ENCODE peak calls at places on chromosomes 16 and 17, in four cellular contexts. N, J, W and T are unnamed samples. For H3K9me1, the result is how much of the 10 kb centered on the place peaks cover.

GRCh38 chr17:56807723-56808122 is 26.0 kb downstream of the C17orf67 start:
- DNase-seq in N (no peak), J (no peak), W (no peak), T (no peak)

GRCh38 chr17:42598905-42599304 is 10.3 kb downstream of the RETREG3 start:
- DNase-seq in J (no peak), W (no peak), N (no peak), T (no peak)

GRCh38 chr17:5552841-5553240 is 31.5 kb downstream of the NLRP1 start:
- DNase-seq in W (no peak), N (no peak), J (no peak), T (no peak)

GRCh38 chr16:85104821-85105391 is 7.4 kb downstream of the CIBAR2 start:
- DNase-seq in J (no peak), N (peak), W (no peak), T (no peak)

GRCh38 chr17:20121359-20122235 is 112.4 kb downstream of the SPECC1 start:
- DNase-seq in N (no peak), J (peak), W (peak), T (peak)

GRCh38 chr16:85661131-85662035 is 27.4 kb downstream of the GINS2 start:
- DNase-seq in J (no peak), W (no peak), N (no peak), T (no peak)

GRCh38 chr17:3754458-3755334 is 31.0 kb downstream of the HASPIN start:
- DNase-seq in J (no peak), W (peak), N (peak), T (no peak)

GRCh38 chr17:80103686-80104085 is 2.3 kb downstream of the GAA start:
- DNase-seq in N (no peak), J (no peak), W (no peak), T (no peak)

GRCh38 chr16:47574091-47575054 is 113.2 kb downstream of the PHKB start:
- DNase-seq in W (no peak), N (peak), J (peak), T (no peak)

GRCh38 chr16:58025351-58026138 is at the start of gene MMP15:
- DNase-seq in J (peak), N (peak), W (peak), T (peak)

GRCh38 chr16:85935957-85936760 is 37.2 kb downstream of the IRF8 start:
- DNase-seq in N (no peak), J (no peak), W (no peak), T (no peak)

GRCh38 chr17:71765437-71765836 is 355.4 kb upstream of the SOX9 start:
- DNase-seq in W (no peak), J (peak), N (no peak), T (no peak)

GRCh38 chr17:7884581-7885356 is 3.8 kb upstream of the CHD3 start:
- DNase-seq in J (no peak), W (peak), N (no peak), T (no peak)

GRCh38 chr17:75371339-75371738 is 34.1 kb downstream of the GRB2 start:
- DNase-seq in W (no peak), J (no peak), N (no peak), T (no peak)

GRCh38 chr16:88015806-88016140 is 64.5 kb downstream of the BANP start:
- DNase-seq in J (no peak), N (no peak), W (no peak), T (no peak)

GRCh38 chr17:45946841-45947256 is 52.2 kb upstream of the STH start:
- DNase-seq in W (no peak), J (no peak), N (no peak), T (no peak)

GRCh38 chr17:21166599-21167265 is 40.0 kb downstream of the DHRS7B start:
- DNase-seq in W (no peak), N (no peak), J (peak), T (no peak)

GRCh38 chr17:80890551-80890930 is 101.1 kb upstream of the CHMP6 start:
- DNase-seq in W (no peak), N (no peak), J (no peak), T (no peak)

GRCh38 chr17:59840329-59840907 is 52.3 kb downstream of the TUBD1 start:
- DNase-seq in W (no peak), J (no peak), N (no peak), T (peak)

GRCh38 chr17:73720187-73720834 is 76.1 kb upstream of the SDK2 start:
- DNase-seq in N (no peak), J (no peak), W (no peak), T (no peak)

GRCh38 chr17:58517378-58517927 is 3.0 kb upstream of the MTMR4 start:
- DNase-seq in N (no peak), J (no peak), W (no peak), T (no peak)

GRCh38 chr17:63446218-63446980 is at the start of gene CYB561:
- DNase-seq in J (peak), W (peak), N (no peak), T (peak)

GRCh38 chr17:75031972-75032895 is 14.5 kb downstream of the ATP5PD start:
- DNase-seq in N (no peak), W (peak), J (peak), T (peak)

GRCh38 chr16:1174477-1175357 is 21.8 kb downstream of the CACNA1H start:
- DNase-seq in J (peak), N (no peak), W (no peak), T (no peak)

GRCh38 chr17:44348234-44348987 is 3.3 kb downstream of the GRN start:
- DNase-seq in J (peak), W (peak), N (peak), T (no peak)

GRCh38 chr17:28145348-28145747 is 102.9 kb downstream of the NLK start:
- DNase-seq in N (no peak), W (no peak), J (peak), T (no peak)

GRCh38 chr16:50635505-50636392 is 45.4 kb downstream of the SNX20 start:
- DNase-seq in N (no peak), W (peak), J (no peak), T (no peak)

GRCh38 chr17:17789410-17789809 is 47.4 kb downstream of the SREBF1 start:
- DNase-seq in N (no peak), W (no peak), J (no peak), T (no peak)

GRCh38 chr16:53945996-53946395 is 242.0 kb downstream of the FTO start:
- DNase-seq in J (peak), N (no peak), W (peak), T (peak)

GRCh38 chr17:40320771-40321501 is 12.0 kb downstream of the RARA start:
- DNase-seq in J (no peak), N (no peak), W (peak), T (no peak)

GRCh38 chr17:33192961-33193911 is 99.9 kb downstream of the ASIC2 start:
- DNase-seq in J (no peak), N (no peak), W (no peak), T (no peak)

GRCh38 chr17:33200116-33200515 is 93.0 kb downstream of the ASIC2 start:
- DNase-seq in N (no peak), J (peak), W (no peak), T (no peak)

GRCh38 chr17:33197342-33197741 is 95.8 kb downstream of the ASIC2 start:
- DNase-seq in N (no peak), W (no peak), J (no peak), T (no peak)

GRCh38 chr17:33200587-33200986 is 92.5 kb downstream of the ASIC2 start:
- DNase-seq in N (no peak), W (peak), J (peak), T (no peak)

GRCh38 chr17:33196883-33197282 is 96.2 kb downstream of the ASIC2 start:
- DNase-seq in W (no peak), J (no peak), N (no peak), T (no peak)
- H3K9me1 ChIP-seq in W (under half), J (under half), N (under half), T (under half)

GRCh38 chr17:50132104-50132794 is 2.3 kb upstream of the SAMD14 start:
- DNase-seq in N (no peak), W (no peak), J (no peak), T (no peak)
- H3K9me1 ChIP-seq in N (under half), W (under half), J (under half), T (under half)

GRCh38 chr17:48129981-48130380 is 22.4 kb downstream of the SNX11 start:
- DNase-seq in N (no peak), J (no peak), W (no peak), T (no peak)
- H3K9me1 ChIP-seq in N (under half), J (under half), W (under half), T (under half)

DNA sequence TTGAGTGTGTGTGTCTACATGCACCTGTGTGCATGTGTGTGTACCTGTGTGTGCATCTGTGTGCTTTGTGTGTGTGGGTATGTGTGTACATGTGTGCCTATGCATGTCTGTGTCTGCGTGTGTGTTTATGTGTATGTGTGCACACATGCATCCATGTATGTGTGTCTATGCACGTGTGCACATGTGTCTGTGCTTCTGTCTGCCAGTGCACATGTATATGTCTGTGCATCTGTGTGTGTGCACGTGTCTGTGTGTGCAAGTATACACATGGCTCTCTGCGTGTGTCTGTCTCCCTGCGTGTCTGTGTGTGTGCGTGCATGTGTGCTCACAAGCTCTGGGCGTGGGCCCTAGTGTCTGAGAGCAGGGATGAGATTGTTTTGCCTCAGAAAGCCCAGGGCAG is 85.3 kb upstream of the SEC14L1 start:
- DNase-seq in N (no peak), J (no peak), W (no peak), T (no peak)
- H3K9me1 ChIP-seq in N (under half), J (under half), W (under half), T (under half)

GRCh38 chr17:32155896-32156295 is 13.6 kb downstream of the RHOT1 start:
- DNase-seq in N (no peak), W (no peak), J (no peak), T (no peak)

GRCh38 chr17:32156656-32157055 is 14.4 kb downstream of the RHOT1 start:
- DNase-seq in J (no peak), N (no peak), W (no peak), T (no peak)

GRCh38 chr17:32157225-32157624 is 14.9 kb downstream of the RHOT1 start:
- DNase-seq in J (peak), N (no peak), W (no peak), T (no peak)

GRCh38 chr17:32150358-32150757 is 8.1 kb downstream of the RHOT1 start:
- DNase-seq in J (no peak), N (no peak), W (peak), T (no peak)

DNA sequence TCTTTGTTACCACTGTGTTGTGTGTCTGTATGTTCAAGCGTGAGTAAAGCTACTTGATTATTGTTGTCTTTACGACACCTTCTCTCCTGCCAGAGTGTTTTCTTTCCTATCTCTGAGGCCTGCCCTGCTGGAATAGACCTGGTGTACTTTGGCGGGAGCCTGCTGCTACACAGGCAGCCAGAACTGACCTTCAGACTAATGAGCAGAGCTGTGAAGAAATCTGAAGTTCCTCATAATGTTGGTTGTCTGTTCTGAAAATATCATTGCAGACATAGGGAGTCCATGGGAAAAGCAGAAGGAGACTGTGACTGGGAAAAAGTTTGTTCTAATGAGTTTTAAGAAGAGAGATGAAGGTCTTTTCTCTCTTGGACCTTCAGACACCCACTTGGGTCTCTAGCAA is 9.8 kb downstream of the RHOT1 start:
- DNase-seq in W (no peak), J (no peak), N (no peak), T (no peak)
- H3K9me1 ChIP-seq in W (under half), J (under half), N (under half), T (under half)

GRCh38 chr16:67342616-67343015 is 16.0 kb downstream of the LRRC36 start:
- DNase-seq in W (no peak), J (no peak), N (no peak), T (no peak)
- H3K9me1 ChIP-seq in W (under half), J (under half), N (under half), T (under half)

DNA sequence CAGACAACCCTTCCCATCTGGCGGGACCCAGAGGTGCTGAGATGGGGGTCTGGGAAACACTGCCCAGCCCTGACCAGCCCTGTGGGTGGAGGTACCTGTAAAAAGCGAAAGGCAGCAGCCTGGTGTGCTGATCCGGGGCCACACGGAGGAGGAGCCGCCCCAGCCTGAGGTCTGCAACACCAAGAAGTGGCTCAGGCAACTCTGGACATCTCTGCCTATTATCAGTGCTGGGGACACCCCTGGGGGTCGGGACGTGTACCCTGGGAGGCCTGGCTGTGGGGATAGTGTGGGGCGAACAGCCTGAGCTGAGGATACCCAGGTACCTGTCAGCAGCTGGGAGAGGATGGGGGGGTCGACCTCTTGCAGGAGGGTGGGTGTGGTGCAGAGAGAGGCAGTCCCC is 18.0 kb downstream of the ZNF276 start:
- DNase-seq in N (no peak), W (no peak), J (no peak), T (no peak)
- H3K9me1 ChIP-seq in N (under half), W (under half), J (under half), T (under half)